ENCODE peak calls at places on chromosomes 2 and 18, in six cellular contexts. U is GM23338, S is cardiac muscle cell, M is HCEC 1CT, P is NCI-H2081, W is AG08396. B is an unnamed sample.

GRCh38 chr2:25362564-25363145 is 20.9 kb upstream of the DNMT3A start:
- DNase-seq in S (no peak), W (no peak), U (peak), M (no peak), P (no peak), B (no peak)

GRCh38 chr2:26691881-26692813 is at the start of gene KCNK3:
- DNase-seq in M (no peak), U (peak), W (peak), S (peak), P (peak), B (peak)

GRCh38 chr18:30454920-30455319 is 587.6 kb downstream of the DSC3 start:
- DNase-seq in S (no peak), U (no peak), P (no peak), M (no peak), W (no peak), B (no peak)

GRCh38 chr18:2304378-2305175 is 266.7 kb downstream of the METTL4 start:
- DNase-seq in M (peak), U (no peak), S (peak), W (no peak), P (no peak), B (no peak)

GRCh38 chr2:46909771-46910419 is 5.7 kb downstream of the MCFD2 start:
- DNase-seq in W (peak), S (peak), U (no peak), P (no peak), M (peak), B (peak)

GRCh38 chr18:45793295-45793965 is 32.0 kb upstream of the SIGLEC15 start:
- DNase-seq in S (peak), W (peak), M (peak), P (no peak), U (peak), B (peak)

GRCh38 chr18:62876828-62877227 is 161.5 kb downstream of the PHLPP1 start:
- DNase-seq in W (no peak), S (no peak), M (no peak), U (peak), P (no peak), B (no peak)

GRCh38 chr18:63070750-63071502 is 248.6 kb downstream of the BCL2 start:
- DNase-seq in S (no peak), U (no peak), W (no peak), M (no peak), P (no peak), B (no peak)

GRCh38 chr2:236754234-236754924 is 184.8 kb downstream of the ACKR3 start:
- DNase-seq in W (no peak), P (no peak), S (no peak), U (no peak), M (no peak), B (no peak)

GRCh38 chr2:11542275-11542819 is 8.5 kb downstream of the GREB1 start:
- DNase-seq in W (no peak), M (no peak), U (peak), P (no peak), S (no peak), B (no peak)

GRCh38 chr2:138276367-138276766 is 225.2 kb upstream of the SPOPL start:
- DNase-seq in M (no peak), W (no peak), S (peak), U (no peak), P (no peak), B (no peak)

GRCh38 chr2:10019174-10019971 is 24.0 kb upstream of the KLF11 start:
- DNase-seq in U (no peak), M (peak), S (peak), P (no peak), W (peak), B (peak)

GRCh38 chr2:15768142-15769088 is 171.9 kb upstream of the MYCN start:
- DNase-seq in W (no peak), P (no peak), U (no peak), M (no peak), S (no peak), B (no peak)

GRCh38 chr2:67485431-67485830 is 88.3 kb downstream of the ETAA1 start:
- DNase-seq in M (no peak), S (peak), U (peak), W (peak), P (no peak), B (no peak)

GRCh38 chr2:215652432-215652831 is 216.6 kb upstream of the FN1 start:
- DNase-seq in M (peak), W (peak), U (no peak), S (no peak), P (no peak), B (peak)

GRCh38 chr2:81412681-81413080 is 1108.1 kb upstream of the LRRTM1 start:
- DNase-seq in U (no peak), P (no peak), S (no peak), W (no peak), M (no peak), B (no peak)

GRCh38 chr2:227370791-227371312 is 8.3 kb downstream of the TM4SF20 start:
- DNase-seq in U (no peak), W (no peak), S (peak), P (no peak), M (peak), B (peak)

GRCh38 chr2:48398285-48399135 is 131.4 kb upstream of the STON1 start:
- DNase-seq in W (no peak), S (peak), P (no peak), U (peak), M (no peak), B (no peak)

GRCh38 chr18:10038268-10038667 is 124.5 kb downstream of the VAPA start:
- DNase-seq in W (no peak), S (no peak), U (no peak), P (no peak), M (no peak), B (no peak)

GRCh38 chr2:128736046-128736688 is 417.5 kb upstream of the HS6ST1 start:
- DNase-seq in S (peak), M (no peak), W (no peak), P (no peak), U (no peak), B (no peak)

GRCh38 chr18:75839041-75839440 is 411.5 kb upstream of the SMIM21 start:
- DNase-seq in U (no peak), P (no peak), W (no peak), M (no peak), S (no peak), B (no peak)

B was measured in fibroblast of gingiva.